ENCODE peak calls at places on chromosomes 12 and 14, in six cellular contexts. Q is GM12878, U is A549, A is HepG2, N is endothelial cell of umbilical vein, G is K562. Z is an unnamed sample.
A peak's percentile ranks its signal among the peaks of the same experiment; 100 is the strongest.

GRCh38 chr12:46556105-46556559 is 183.6 kb upstream of the SLC38A2 start:
- DNase-seq in G (no peak), U (peak; percentile 68), A (peak; percentile 87), N (peak; percentile 58), Q (no peak), Z (no peak)

GRCh38 chr14:71555654-71556559 is 376.3 kb upstream of the RGS6 start:
- DNase-seq in U (no peak), A (peak; percentile 4), G (peak; percentile 44), Q (peak; percentile 98), N (peak; percentile 16), Z (peak; percentile 38)

GRCh38 chr12:130621696-130622298 is 94.3 kb downstream of the RIMBP2 start:
- DNase-seq in A (no peak), U (no peak), G (no peak), Q (no peak), N (no peak), Z (no peak)

GRCh38 chr12:113299619-113300237 is 35.2 kb downstream of the SLC8B1 start:
- DNase-seq in U (peak; percentile 80), N (peak; percentile 58), Q (no peak), A (peak; percentile 54), G (peak; percentile 73), Z (peak; percentile 69)

GRCh38 chr14:37594238-37594915 is 672 bp downstream of the FOXA1 start:
- DNase-seq in N (peak; percentile 80), U (peak; percentile 92), G (peak; percentile 89), A (peak; percentile 99), Q (no peak), Z (peak; percentile 61)

GRCh38 chr12:77510985-77511384 is 319.7 kb upstream of the NAV3 start:
- DNase-seq in G (no peak), Q (no peak), N (no peak), U (no peak), A (no peak), Z (no peak)

GRCh38 chr14:77124345-77125274 is 17.0 kb downstream of the ZDHHC22 start:
- DNase-seq in U (peak; percentile 48), A (no peak), N (peak; percentile 53), Q (no peak), G (peak; percentile 39), Z (peak; percentile 18)

GRCh38 chr14:98754343-98755025 is 517.5 kb downstream of the BCL11B start:
- DNase-seq in G (no peak), A (no peak), Q (no peak), N (no peak), U (no peak), Z (peak; percentile 81)

GRCh38 chr12:127046467-127046866 is 1220.5 kb upstream of the TMEM132C start:
- DNase-seq in U (no peak), Q (no peak), N (no peak), A (no peak), G (no peak), Z (no peak)

GRCh38 chr14:24313912-24314311 is 2.6 kb downstream of the LTB4R start:
- DNase-seq in A (no peak), N (no peak), U (no peak), G (no peak), Q (no peak), Z (peak; percentile 20)

GRCh38 chr14:40574780-40575179 is 1031.9 kb upstream of the LRFN5 start:
- DNase-seq in U (no peak), Q (no peak), A (no peak), G (no peak), N (no peak), Z (no peak)

GRCh38 chr12:76340680-76341435 is 7.4 kb downstream of the BBS10 start:
- DNase-seq in A (no peak), U (no peak), G (no peak), N (peak; percentile 14), Q (no peak), Z (peak; percentile 42)

GRCh38 chr12:67428431-67428830 is 159.3 kb downstream of the CAND1 start:
- DNase-seq in U (no peak), Q (no peak), A (peak; percentile 24), G (no peak), N (no peak), Z (no peak)

GRCh38 chr14:78933948-78934524 is 763.9 kb downstream of the NRXN3 start:
- DNase-seq in A (peak; percentile 12), N (peak; percentile 54), G (peak; percentile 13), U (peak; percentile 42), Q (no peak), Z (peak; percentile 31)

GRCh38 chr12:42589465-42590323 is at the start of gene PRICKLE1:
- DNase-seq in N (peak; percentile 69), A (no peak), G (peak; percentile 31), U (peak; percentile 25), Q (no peak), Z (peak; percentile 65)

GRCh38 chr14:61063461-61063860 is 82.4 kb downstream of the SLC38A6 start:
- DNase-seq in U (no peak), N (no peak), Q (no peak), A (no peak), G (no peak), Z (no peak)

GRCh38 chr14:61065671-61066070 is 84.6 kb downstream of the SLC38A6 start:
- DNase-seq in G (no peak), Q (no peak), U (no peak), A (no peak), N (no peak), Z (no peak)

GRCh38 chr14:61064866-61065265 is 83.8 kb downstream of the SLC38A6 start:
- DNase-seq in G (no peak), U (no peak), Q (no peak), A (no peak), N (no peak), Z (no peak)

DNA sequence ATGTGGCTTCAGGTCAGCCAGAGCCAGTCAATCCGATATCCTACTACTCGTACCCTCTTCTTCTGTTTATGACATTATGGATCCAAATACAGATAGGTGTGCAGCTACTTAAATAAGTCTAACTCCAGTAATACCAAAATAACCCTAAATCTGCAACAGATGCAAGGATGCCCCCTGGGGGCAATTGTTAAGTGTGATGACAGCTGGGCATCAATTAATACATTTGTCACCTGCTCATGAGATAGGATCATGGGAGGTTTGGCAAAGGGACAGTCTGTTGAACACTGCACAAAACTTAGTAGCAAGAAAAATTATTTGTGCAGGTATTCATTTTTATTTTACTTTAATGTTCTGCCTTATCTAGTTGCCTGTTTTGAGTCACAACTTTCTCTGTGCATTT is 83.2 kb downstream of the SLC38A6 start:
- DNase-seq in N (no peak), Q (no peak), G (peak; percentile 2), A (no peak), U (no peak), Z (peak; percentile 7)
- TF ChIP-seq CTCF in N (no peak), Q (no peak), G (no peak), A (no peak), U (peak; percentile 5), Z (no peak)

DNA sequence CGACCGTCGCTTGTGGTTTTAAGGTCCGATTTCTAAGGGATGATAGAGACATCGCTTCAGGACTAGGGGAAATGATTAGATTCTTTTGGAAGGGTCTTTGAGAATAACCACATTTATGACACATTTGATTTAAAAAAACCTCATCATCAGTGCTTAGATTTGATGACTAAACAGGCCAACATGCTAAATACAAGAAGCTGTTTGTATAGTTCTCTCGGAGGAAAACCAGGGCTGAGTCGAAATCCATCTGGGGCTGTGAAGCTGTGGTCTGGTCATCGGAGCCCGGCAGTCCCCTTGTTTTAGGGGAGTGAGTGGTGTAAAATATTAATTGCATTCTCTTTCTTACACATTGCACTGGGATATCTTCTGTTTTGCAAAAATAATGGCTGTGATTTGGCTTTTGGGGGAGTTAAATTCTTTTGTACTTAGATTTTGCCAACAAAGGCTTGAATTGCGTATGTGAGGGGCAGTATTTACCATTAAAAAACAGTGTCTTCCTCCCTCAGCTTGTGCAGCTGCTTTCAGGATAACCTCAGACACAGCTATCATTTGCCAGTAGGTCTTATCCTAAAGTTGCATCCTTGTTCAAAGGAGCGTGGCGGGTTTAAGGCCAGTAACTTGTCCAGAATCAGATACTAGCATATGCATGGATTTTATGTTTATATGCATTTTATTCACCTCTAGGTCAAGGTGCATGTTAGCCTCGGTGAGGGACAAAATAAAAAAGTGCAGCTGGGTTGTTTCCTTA is 598 bp downstream of the GNG2 start:
- DNase-seq in N (no peak), U (no peak), Q (no peak), A (no peak), G (no peak), Z (no peak)
- TF ChIP-seq POLR2A in N (no peak), U (no peak), Q (no peak), A (no peak), G (no peak), Z (no peak)

GRCh38 chr12:74429535-74429934 is 108.1 kb upstream of the ATXN7L3B start:
- DNase-seq in A (no peak), N (no peak), G (no peak), Q (no peak), U (no peak), Z (no peak)

GRCh38 chr12:74426091-74426490 is 111.5 kb upstream of the ATXN7L3B start:
- DNase-seq in U (no peak), N (no peak), G (no peak), Q (no peak), A (no peak), Z (no peak)

GRCh38 chr12:74431821-74432220 is 105.8 kb upstream of the ATXN7L3B start:
- DNase-seq in U (no peak), A (no peak), N (no peak), Q (no peak), G (no peak), Z (no peak)
- TF ChIP-seq MYC in U (no peak), A (no peak), N (no peak), Q (no peak), G (no peak), Z (no peak)

GRCh38 chr12:109389146-109389545 is 41.4 kb downstream of the MYO1H start:
- DNase-seq in U (peak; percentile 60), A (peak; percentile 16), N (no peak), G (peak; percentile 27), Q (no peak), Z (peak; percentile 59)

GRCh38 chr12:109385339-109386078 is 37.8 kb downstream of the MYO1H start:
- DNase-seq in N (peak; percentile 58), G (peak; percentile 40), U (peak; percentile 64), Q (no peak), A (peak; percentile 32), Z (peak; percentile 65)

GRCh38 chr12:109386079-109386473 is 38.4 kb downstream of the MYO1H start:
- DNase-seq in A (peak; percentile 20), N (no peak), G (no peak), Q (no peak), U (no peak), Z (no peak)

GRCh38 chr12:109388167-109388563 is 40.5 kb downstream of the MYO1H start:
- DNase-seq in A (no peak), U (no peak), N (no peak), G (no peak), Q (no peak), Z (no peak)

GRCh38 chr12:109387425-109388166 is 39.9 kb downstream of the MYO1H start:
- DNase-seq in N (peak; percentile 16), A (peak; percentile 73), U (peak; percentile 68), G (peak; percentile 63), Q (no peak), Z (peak; percentile 78)
- TF ChIP-seq CTCF in N (peak; percentile 37), A (peak; percentile 87), U (peak; percentile 57), G (peak; percentile 73), Q (peak; percentile 57), Z (peak; percentile 94)

GRCh38 chr12:31715283-31715825 is 13.5 kb downstream of the AMN1 start:
- DNase-seq in G (peak; percentile 94), N (peak; percentile 89), A (peak; percentile 76), Q (peak; percentile 77), U (peak; percentile 24), Z (peak; percentile 54)
- TF ChIP-seq POLR2A in G (peak; percentile 90), N (peak; percentile 56), A (peak; percentile 42), Q (no peak), U (no peak), Z (no peak)

GRCh38 chr12:107983871-107984480 is 145.1 kb upstream of the WSCD2 start:
- DNase-seq in N (no peak), G (no peak), U (no peak), A (no peak), Q (no peak), Z (no peak)
- TF ChIP-seq MYC in N (no peak), G (no peak), U (no peak), A (no peak), Q (no peak), Z (no peak)